ENCODE peak calls at places on chromosomes 4 and X, in ten cellular contexts. O, I, H, F, E, Q, G, S, J and Y are unnamed samples.

GRCh38 chrX:21811832-21812231 is 27.6 kb upstream of the MBTPS2 start:
- DNase-seq in Q (no peak), S (no peak), J (no peak), O (peak), E (no peak), G (no peak), H (no peak), I (no peak), F (no peak), Y (no peak)

GRCh38 chr4:147640331-147640730 is 23.1 kb downstream of the TMEM184C start:
- DNase-seq in I (no peak), G (no peak), Q (no peak), E (no peak), J (no peak), H (no peak), O (no peak), F (no peak), S (no peak), Y (no peak)

GRCh38 chr4:82618321-82618720 is 56.5 kb upstream of the TMEM150C start:
- DNase-seq in O (no peak), S (no peak), Q (peak), E (no peak), H (no peak), J (no peak), I (no peak), G (no peak), F (no peak), Y (no peak)

GRCh38 chrX:146581981-146582712 is 227.4 kb upstream of the CXorf51B start:
- DNase-seq in O (no peak), Q (no peak), G (no peak), I (no peak), S (no peak), J (no peak), H (no peak), E (no peak), F (no peak), Y (no peak)

GRCh38 chrX:74537011-74537390 is 77.4 kb downstream of the RLIM start:
- DNase-seq in H (no peak), I (no peak), Q (no peak), S (no peak), F (no peak), G (no peak), E (no peak), J (no peak), O (no peak), Y (no peak)

GRCh38 chrX:6021316-6022091 is 207.2 kb downstream of the NLGN4X start:
- DNase-seq in H (peak), S (peak), F (no peak), E (peak), I (no peak), O (no peak), Q (peak), J (peak), G (peak), Y (no peak)

GRCh38 chr4:56741595-56741994 is 60.5 kb upstream of the HOPX start:
- DNase-seq in G (no peak), E (no peak), O (no peak), S (no peak), J (no peak), H (no peak), Q (no peak), F (no peak), I (no peak), Y (no peak)

GRCh38 chr4:146814736-146815135 is 130.9 kb downstream of the TTC29 start:
- DNase-seq in S (no peak), E (no peak), H (no peak), O (no peak), J (no peak), F (no peak), Q (no peak), G (no peak), I (no peak), Y (no peak)